ENCODE peak calls at places on chromosomes 16 and 17, in nine cellular contexts. Y, D, U, K, O, L, R, C and W are unnamed samples.

GRCh38 chr16:31135535-31136286 is at the start of gene PRSS8:
- DNase-seq in Y (no peak), D (no peak), U (peak; percentile 92), K (peak; percentile 40), O (no peak), L (peak; percentile 75), R (no peak), C (no peak), W (peak; percentile 32)

GRCh38 chr17:6408271-6408670 is 26.6 kb downstream of the AIPL1 start:
- DNase-seq in Y (no peak), D (no peak), U (no peak), K (no peak), O (no peak), L (no peak), R (no peak), C (no peak), W (no peak)

GRCh38 chr17:47829870-47830269 is 1.5 kb downstream of the MRPL10 start:
- DNase-seq in Y (no peak), D (no peak), U (no peak), K (no peak), O (no peak), L (no peak), R (no peak), C (no peak), W (no peak)

GRCh38 chr16:1024126-1024525 is 42.6 kb downstream of the SOX8 start:
- DNase-seq in Y (no peak), D (no peak), U (no peak), K (no peak), O (no peak), L (no peak), R (no peak), C (no peak), W (no peak)

GRCh38 chr17:78491236-78492115 is 85.7 kb downstream of the DNAH17 start:
- DNase-seq in Y (no peak), D (no peak), U (no peak), K (no peak), O (no peak), L (no peak), R (no peak), C (no peak), W (no peak)

GRCh38 chr17:70144260-70144846 is 25.0 kb upstream of the KCNJ2 start:
- DNase-seq in Y (peak; percentile 24), D (no peak), U (no peak), K (peak; percentile 30), O (no peak), L (no peak), R (no peak), C (peak; percentile 13), W (no peak)

GRCh38 chr17:65936013-65936412 is 255.9 kb downstream of the CEP112 start:
- DNase-seq in Y (peak; percentile 30), D (no peak), U (no peak), K (no peak), O (no peak), L (no peak), R (no peak), C (no peak), W (no peak)

GRCh38 chr16:17414421-17414820 is 56.3 kb downstream of the XYLT1 start:
- DNase-seq in Y (no peak), D (no peak), U (no peak), K (no peak), O (no peak), L (no peak), R (no peak), C (no peak), W (no peak)

GRCh38 chr17:64202683-64203430 is 60.2 kb downstream of the TEX2 start:
- DNase-seq in Y (peak; percentile 81), D (no peak), U (no peak), K (no peak), O (no peak), L (no peak), R (no peak), C (peak; percentile 79), W (no peak)

GRCh38 chr16:48081656-48082055 is 74.1 kb downstream of the ABCC12 start:
- DNase-seq in Y (peak; percentile 89), D (no peak), U (no peak), K (no peak), O (no peak), L (no peak), R (no peak), C (peak; percentile 84), W (no peak)

GRCh38 chr17:65182233-65182632 is 45.1 kb downstream of the RGS9 start:
- DNase-seq in Y (no peak), D (no peak), U (no peak), K (no peak), O (no peak), L (no peak), R (no peak), C (no peak), W (no peak)

GRCh38 chr17:76816590-76817135 is 51.5 kb upstream of the MGAT5B start:
- DNase-seq in Y (peak; percentile 36), D (peak; percentile 59), U (no peak), K (peak; percentile 54), O (peak; percentile 46), L (peak; percentile 88), R (no peak), C (peak; percentile 78), W (peak; percentile 63)

GRCh38 chr17:5759501-5759925 is 175.2 kb upstream of the NLRP1 start:
- DNase-seq in Y (no peak), D (no peak), U (no peak), K (no peak), O (no peak), L (no peak), R (no peak), C (no peak), W (no peak)